ENCODE peak calls at places on chromosome 11, in nine cellular contexts. U is NCI-H460; C is stimulated activated CD8-positive, alpha-beta memory T cell treated with anti-CD3 and anti-CD28 coated beads, Interleukin-4, amount 100 ng/mL, for 4 hours; Y is HFFc6; N is EL; O is SJSA1; Q is neural crest cell; A is kidney; H is amniotic epithelial cell. M is an unnamed sample.

GRCh38 chr11:77471520-77472234 is 2.2 kb downstream of the PAK1 start:
- DNase-seq in U (no peak), C (no peak), Y (no peak), N (peak; percentile 14), O (no peak), Q (peak; percentile 32), A (no peak), H (no peak), M (no peak)

GRCh38 chr11:105718641-105719040 is 108.8 kb downstream of the GRIA4 start:
- DNase-seq in U (no peak), C (no peak), Y (no peak), N (no peak), O (no peak), Q (no peak), A (no peak), H (no peak), M (no peak)

GRCh38 chr11:119786431-119787073 is 57.6 kb upstream of the NECTIN1 start:
- DNase-seq in U (no peak), C (no peak), Y (no peak), N (no peak), O (no peak), Q (no peak), A (peak; percentile 45), H (no peak), M (no peak)

GRCh38 chr11:131584694-131585592 is 214.5 kb downstream of the NTM start:
- DNase-seq in U (no peak), C (no peak), Y (no peak), N (no peak), O (no peak), Q (peak; percentile 35), A (no peak), H (no peak), M (peak; percentile 94)

GRCh38 chr11:24298126-24298525 is 198.7 kb upstream of the LUZP2 start:
- DNase-seq in U (no peak), C (no peak), Y (no peak), N (no peak), O (no peak), Q (no peak), A (no peak), H (peak; percentile 18), M (no peak)

GRCh38 chr11:103338621-103339484 is 229.6 kb downstream of the DYNC2H1 start:
- DNase-seq in U (no peak), C (no peak), Y (peak; percentile 58), N (peak; percentile 53), O (no peak), Q (no peak), A (peak; percentile 21), H (peak; percentile 42), M (no peak)

GRCh38 chr11:3665336-3666022 is 5.7 kb downstream of the CHRNA10 start:
- DNase-seq in U (no peak), C (no peak), Y (no peak), N (no peak), O (no peak), Q (no peak), A (peak; percentile 59), H (no peak), M (no peak)

GRCh38 chr11:128890543-128891409 is at the start of gene KCNJ5:
- DNase-seq in U (no peak), C (no peak), Y (no peak), N (peak; percentile 46), O (no peak), Q (peak; percentile 43), A (peak; percentile 83), H (peak; percentile 10), M (peak; percentile 65)

GRCh38 chr11:67504023-67504949 is 877 bp downstream of the PITPNM1 start:
- DNase-seq in U (peak; percentile 15), C (no peak), Y (no peak), N (peak; percentile 52), O (peak; percentile 33), Q (peak; percentile 40), A (peak; percentile 83), H (no peak), M (no peak)

GRCh38 chr11:82507288-82507687 is 226.4 kb downstream of the FAM181B start:
- DNase-seq in U (no peak), C (no peak), Y (no peak), N (no peak), O (no peak), Q (no peak), A (no peak), H (no peak), M (no peak)

GRCh38 chr11:96763244-96763643 is 373.4 kb downstream of the JRKL start:
- DNase-seq in U (no peak), C (no peak), Y (no peak), N (no peak), O (no peak), Q (no peak), A (no peak), H (peak; percentile 90), M (no peak)

GRCh38 chr11:1234771-1235614 is 12.1 kb downstream of the MUC5B start:
- DNase-seq in U (no peak), C (no peak), Y (no peak), N (no peak), O (no peak), Q (no peak), A (peak; percentile 61), H (no peak), M (no peak)

GRCh38 chr11:121578216-121579063 is 125.7 kb upstream of the SORL1-AS1 start:
- DNase-seq in U (no peak), C (no peak), Y (no peak), N (no peak), O (no peak), Q (no peak), A (no peak), H (peak; percentile 90), M (no peak)

GRCh38 chr11:45298718-45299117 is 12.6 kb upstream of the SYT13 start:
- DNase-seq in U (no peak), C (no peak), Y (no peak), N (no peak), O (no peak), Q (no peak), A (no peak), H (no peak), M (no peak)

GRCh38 chr11:117461396-117462182 is 133.9 kb downstream of the CEP164 start:
- DNase-seq in U (no peak), C (no peak), Y (no peak), N (no peak), O (no peak), Q (no peak), A (no peak), H (no peak), M (no peak)

GRCh38 chr11:44258190-44258489 is 51.8 kb downstream of the ALX4 start:
- DNase-seq in U (no peak), C (no peak), Y (peak; percentile 52), N (peak; percentile 49), O (no peak), Q (no peak), A (no peak), H (peak; percentile 67), M (no peak)

GRCh38 chr11:67532889-67533288 is 9.6 kb upstream of the CABP2 start:
- DNase-seq in U (no peak), C (no peak), Y (no peak), N (no peak), O (no peak), Q (no peak), A (no peak), H (no peak), M (no peak)

GRCh38 chr11:102762414-102762813 is 18.0 kb downstream of the MMP10 start:
- DNase-seq in U (no peak), C (no peak), Y (peak; percentile 47), N (peak; percentile 69), O (no peak), Q (no peak), A (no peak), H (peak; percentile 40), M (no peak)

GRCh38 chr11:77089004-77089545 is 13.6 kb upstream of the OMP start:
- DNase-seq in U (no peak), C (no peak), Y (no peak), N (no peak), O (no peak), Q (no peak), A (peak; percentile 59), H (no peak), M (no peak)

GRCh38 chr11:75245356-75246005 is 4.9 kb downstream of the TPBGL start:
- DNase-seq in U (no peak), C (no peak), Y (no peak), N (no peak), O (no peak), Q (no peak), A (peak; percentile 11), H (no peak), M (no peak)

GRCh38 chr11:18429349-18429748 is 17.2 kb downstream of the LDHC start:
- DNase-seq in U (no peak), C (no peak), Y (no peak), N (no peak), O (no peak), Q (no peak), A (no peak), H (no peak), M (no peak)

GRCh38 chr11:130761560-130762220 is 154.6 kb downstream of the SNX19 start:
- DNase-seq in U (no peak), C (no peak), Y (no peak), N (peak; percentile 33), O (no peak), Q (no peak), A (no peak), H (no peak), M (no peak)

GRCh38 chr11:2582436-2582931 is 117.3 kb downstream of the KCNQ1OT1 start:
- DNase-seq in U (no peak), C (no peak), Y (no peak), N (no peak), O (peak; percentile 87), Q (no peak), A (peak; percentile 41), H (no peak), M (no peak)

GRCh38 chr11:69292221-69292648 is 1.7 kb upstream of the MYEOV start:
- DNase-seq in U (no peak), C (no peak), Y (no peak), N (no peak), O (peak; percentile 58), Q (peak; percentile 50), A (peak; percentile 61), H (peak; percentile 24), M (no peak)

GRCh38 chr11:64745523-64746328 is 1.8 kb upstream of the RASGRP2 start:
- DNase-seq in U (no peak), C (peak; percentile 44), Y (no peak), N (peak; percentile 59), O (no peak), Q (peak; percentile 47), A (peak; percentile 98), H (peak; percentile 68), M (no peak)

GRCh38 chr11:128279861-128280260 is 307.5 kb downstream of the ETS1 start:
- DNase-seq in U (no peak), C (no peak), Y (peak; percentile 39), N (peak; percentile 61), O (no peak), Q (no peak), A (no peak), H (peak; percentile 18), M (no peak)

GRCh38 chr11:128492461-128492860 is 94.9 kb downstream of the ETS1 start:
- DNase-seq in U (no peak), C (no peak), Y (no peak), N (peak; percentile 53), O (peak; percentile 47), Q (no peak), A (no peak), H (peak; percentile 80), M (no peak)

GRCh38 chr11:119284344-119285157 is 32.4 kb downstream of the MCAM start:
- DNase-seq in U (peak; percentile 27), C (no peak), Y (peak; percentile 43), N (peak; percentile 42), O (no peak), Q (no peak), A (no peak), H (peak; percentile 46), M (no peak)

GRCh38 chr11:80722616-80723015 is 1281.8 kb upstream of the TENM4 start:
- DNase-seq in U (no peak), C (no peak), Y (no peak), N (no peak), O (no peak), Q (no peak), A (no peak), H (peak; percentile 69), M (no peak)

GRCh38 chr11:45079943-45080719 is 66.3 kb upstream of the PRDM11 start:
- DNase-seq in U (no peak), C (peak; percentile 21), Y (no peak), N (peak; percentile 3), O (no peak), Q (no peak), A (peak; percentile 63), H (no peak), M (peak; percentile 22)

GRCh38 chr11:126636911-126637799 is 281.7 kb downstream of the ST3GAL4 start:
- DNase-seq in U (no peak), C (no peak), Y (peak; percentile 73), N (peak; percentile 86), O (peak; percentile 40), Q (no peak), A (no peak), H (no peak), M (no peak)

M was measured in nucleus accumbens.